ENCODE peak calls at places on chromosome 22, in eight cellular contexts. S is uterus; B is PC-3; G is heart left ventricle; E is heart right ventricle; H is effector memory CD4-positive, alpha-beta T cell; C is iPS DF 6.9; M is right atrium auricular region. F is an unnamed sample.

GRCh38 chr22:20095521-20095920 is 15.5 kb downstream of the DGCR8 start:
- DNase-seq in S (no peak), B (no peak), G (no peak), E (no peak), H (no peak), C (no peak), M (no peak), F (no peak)

GRCh38 chr22:17781319-17782031 is 7.2 kb upstream of the BID start:
- DNase-seq in S (no peak), B (peak; percentile 25), G (no peak), E (no peak), H (peak; percentile 51), C (no peak), M (no peak), F (no peak)

GRCh38 chr22:42396621-42397331 is 35.4 kb downstream of the NFAM1 start:
- DNase-seq in S (no peak), B (no peak), G (peak; percentile 36), E (no peak), H (no peak), C (no peak), M (peak; percentile 67), F (peak; percentile 43)

GRCh38 chr22:49297286-49297870 is 530.3 kb downstream of the BRD1 start:
- DNase-seq in S (no peak), B (no peak), G (peak; percentile 6), E (no peak), H (no peak), C (no peak), M (peak; percentile 42), F (no peak)

GRCh38 chr22:50189184-50189848 is 3.6 kb downstream of the TRABD start:
- DNase-seq in S (no peak), B (no peak), G (peak; percentile 32), E (peak; percentile 50), H (no peak), C (no peak), M (no peak), F (no peak)

GRCh38 chr22:49576241-49577141 is 251.2 kb downstream of the BRD1 start:
- DNase-seq in S (no peak), B (no peak), G (no peak), E (no peak), H (no peak), C (no peak), M (no peak), F (no peak)

GRCh38 chr22:47107431-47107830 is 345.0 kb downstream of the TBC1D22A start:
- DNase-seq in S (no peak), B (peak; percentile 82), G (no peak), E (no peak), H (no peak), C (no peak), M (no peak), F (no peak)

GRCh38 chr22:42202669-42203068 is 67.8 kb downstream of the TCF20 start:
- DNase-seq in S (no peak), B (no peak), G (no peak), E (no peak), H (peak; percentile 21), C (no peak), M (no peak), F (no peak)

GRCh38 chr22:24393012-24393559 is 34.3 kb upstream of the ADORA2A start:
- DNase-seq in S (no peak), B (no peak), G (no peak), E (no peak), H (no peak), C (no peak), M (no peak), F (no peak)

GRCh38 chr22:20587206-20587958 is 80.0 kb downstream of the MED15 start:
- DNase-seq in S (no peak), B (no peak), G (no peak), E (no peak), H (no peak), C (no peak), M (no peak), F (no peak)

GRCh38 chr22:47582067-47582466 is 819.6 kb downstream of the TBC1D22A start:
- DNase-seq in S (no peak), B (no peak), G (no peak), E (no peak), H (no peak), C (no peak), M (no peak), F (no peak)

GRCh38 chr22:45212992-45213751 is 27.5 kb downstream of the KIAA0930 start:
- DNase-seq in S (peak; percentile 42), B (no peak), G (peak; percentile 43), E (peak; percentile 49), H (no peak), C (no peak), M (peak; percentile 85), F (no peak)

GRCh38 chr22:27745809-27746208 is 55.7 kb downstream of the MN1 start:
- DNase-seq in S (no peak), B (no peak), G (no peak), E (no peak), H (no peak), C (no peak), M (no peak), F (no peak)

GRCh38 chr22:49300951-49301397 is 526.7 kb downstream of the BRD1 start:
- DNase-seq in S (no peak), B (no peak), G (no peak), E (no peak), H (no peak), C (no peak), M (peak; percentile 21), F (no peak)

GRCh38 chr22:46149493-46149997 is 781 bp upstream of the PPARA start:
- DNase-seq in S (peak; percentile 53), B (no peak), G (peak; percentile 74), E (peak; percentile 75), H (peak; percentile 21), C (no peak), M (no peak), F (peak; percentile 57)

GRCh38 chr22:19519041-19519926 is 4.9 kb downstream of the CLDN5 start:
- DNase-seq in S (no peak), B (no peak), G (no peak), E (no peak), H (no peak), C (no peak), M (no peak), F (no peak)

GRCh38 chr22:49111085-49111484 is 716.6 kb downstream of the BRD1 start:
- DNase-seq in S (no peak), B (no peak), G (no peak), E (no peak), H (no peak), C (no peak), M (no peak), F (no peak)

DNA sequence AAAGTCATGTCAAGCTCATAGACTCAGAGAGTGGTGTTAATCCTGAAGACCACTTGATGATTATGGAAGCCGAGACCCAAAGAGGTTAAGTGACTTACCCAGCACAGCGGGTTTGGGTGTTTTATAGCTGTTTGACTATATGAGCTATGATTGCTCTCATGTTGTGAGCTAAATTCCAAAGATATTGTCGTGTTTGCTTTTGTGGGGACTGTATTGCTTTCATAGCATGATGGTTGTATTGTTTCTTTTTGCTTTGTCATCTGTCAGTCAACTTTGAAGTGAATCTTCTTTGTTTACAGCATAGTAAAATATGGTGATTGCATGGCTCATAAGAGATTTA is 23.7 kb downstream of the NF2 start:
- DNase-seq in S (no peak), B (peak; percentile 67), G (no peak), E (no peak), H (no peak), C (no peak), M (no peak), F (no peak)
- H3K4me1 ChIP-seq in S (no peaks in the 10 kb centered on the region), B (peaks cover 77% of the 10 kb centered on the region), G (peaks cover 10% of the 10 kb centered on the region), E (peaks cover 46% of the 10 kb centered on the region), H (peaks cover 15% of the 10 kb centered on the region), C (peaks cover 1% of the 10 kb centered on the region), M (peaks cover 48% of the 10 kb centered on the region), F (no peaks in the 10 kb centered on the region)

GRCh38 chr22:43570531-43571144 is 158.8 kb downstream of the MPPED1 start:
- DNase-seq in S (no peak), B (no peak), G (no peak), E (no peak), H (no peak), C (no peak), M (no peak), F (no peak)
- H3K4me1 ChIP-seq in S (no peaks in the 10 kb centered on the region), B (no peaks in the 10 kb centered on the region), G (no peaks in the 10 kb centered on the region), E (no peaks in the 10 kb centered on the region), H (no peaks in the 10 kb centered on the region), C (peaks cover 6% of the 10 kb centered on the region), M (no peaks in the 10 kb centered on the region), F (no peaks in the 10 kb centered on the region)

DNA sequence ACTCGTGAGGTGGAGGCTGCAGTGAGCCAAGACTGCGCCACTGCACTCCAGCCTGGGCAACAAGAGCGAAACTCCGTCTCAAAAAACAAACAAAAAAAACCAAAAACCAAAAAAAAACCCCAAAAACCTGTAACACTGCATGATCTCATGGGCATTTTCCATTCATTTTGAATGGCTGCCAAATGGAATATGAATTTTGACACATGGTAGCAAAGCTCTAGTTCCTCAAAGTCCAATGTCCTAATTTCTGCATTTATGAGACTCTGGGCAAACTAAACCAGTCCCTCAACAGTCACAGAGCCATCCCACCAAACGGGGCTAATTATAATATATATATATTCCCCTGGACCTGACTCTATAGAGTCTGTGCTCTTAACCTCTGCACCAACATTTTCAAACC is 61.8 kb downstream of the SGSM3 start:
- DNase-seq in S (no peak), B (no peak), G (no peak), E (no peak), H (no peak), C (no peak), M (no peak), F (no peak)
- H3K4me1 ChIP-seq in S (no peaks in the 10 kb centered on the region), B (no peaks in the 10 kb centered on the region), G (peaks cover 14% of the 10 kb centered on the region), E (peaks cover 21% of the 10 kb centered on the region), H (peaks cover 8% of the 10 kb centered on the region), C (peaks cover 2% of the 10 kb centered on the region), M (peaks cover 38% of the 10 kb centered on the region), F (peaks cover 24% of the 10 kb centered on the region)

DNA sequence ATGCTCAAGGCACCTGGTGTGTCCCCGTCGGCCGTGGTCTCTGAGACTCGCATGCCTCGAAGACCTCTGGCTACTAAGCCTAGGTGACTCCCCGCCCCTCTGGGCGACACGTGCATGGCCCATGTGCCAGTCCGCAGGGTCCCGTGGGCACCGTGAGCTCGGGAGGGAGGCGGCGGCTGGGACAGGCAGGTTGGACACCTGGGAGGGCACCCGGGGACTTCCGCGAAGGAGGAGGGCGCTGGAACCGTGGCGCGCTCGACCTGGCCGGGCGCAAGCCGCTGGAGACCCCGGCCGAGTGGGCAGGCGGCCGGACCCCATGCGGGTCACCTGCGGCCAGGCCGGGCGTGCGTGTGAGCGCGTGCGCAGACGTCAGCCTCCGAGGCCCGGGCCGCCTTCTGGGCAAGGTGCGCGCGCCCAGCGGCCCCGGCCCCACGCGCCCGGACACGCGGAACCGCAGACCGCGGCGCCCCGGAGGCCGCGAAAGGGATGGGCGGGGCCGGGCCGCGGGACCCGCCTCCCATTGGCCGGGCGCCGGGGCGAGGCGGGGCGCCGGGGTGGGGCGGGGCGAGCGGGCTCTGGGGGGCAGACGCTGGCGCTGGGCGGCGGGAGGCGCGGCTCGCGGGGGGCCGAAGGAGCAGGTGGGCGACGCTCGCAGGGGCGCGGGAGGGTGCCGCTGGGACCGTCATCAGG is 576 bp upstream of the RASD2 start:
- DNase-seq in S (peak; percentile 48), B (peak; percentile 45), G (peak; percentile 61), E (peak; percentile 77), H (peak; percentile 41), C (no peak), M (no peak), F (no peak)
- H3K4me1 ChIP-seq in S (no peaks in the 10 kb centered on the region), B (no peaks in the 10 kb centered on the region), G (peaks cover 11% of the 10 kb centered on the region), E (peaks cover 28% of the 10 kb centered on the region), H (peaks cover 14% of the 10 kb centered on the region), C (peaks cover 12% of the 10 kb centered on the region), M (peaks cover 34% of the 10 kb centered on the region), F (peaks cover 4% of the 10 kb centered on the region)

GRCh38 chr22:23092217-23092955 is 22.1 kb downstream of the GNAZ start:
- DNase-seq in S (no peak), B (no peak), G (no peak), E (no peak), H (no peak), C (no peak), M (no peak), F (no peak)
- H3K4me1 ChIP-seq in S (no peaks in the 10 kb centered on the region), B (no peaks in the 10 kb centered on the region), G (no peaks in the 10 kb centered on the region), E (no peaks in the 10 kb centered on the region), H (peaks cover 4% of the 10 kb centered on the region), C (peaks cover 4% of the 10 kb centered on the region), M (no peaks in the 10 kb centered on the region), F (no peaks in the 10 kb centered on the region)

GRCh38 chr22:36443198-36443770 is 38.2 kb downstream of the TXN2 start:
- DNase-seq in S (no peak), B (no peak), G (no peak), E (no peak), H (no peak), C (no peak), M (no peak), F (no peak)
- H3K4me1 ChIP-seq in S (no peaks in the 10 kb centered on the region), B (peaks cover 11% of the 10 kb centered on the region), G (no peaks in the 10 kb centered on the region), E (peaks cover 24% of the 10 kb centered on the region), H (peaks cover 7% of the 10 kb centered on the region), C (no peaks in the 10 kb centered on the region), M (peaks cover 25% of the 10 kb centered on the region), F (no peaks in the 10 kb centered on the region)

F was measured in tibial nerve.